ENCODE peak calls at places on chromosomes 12 and 14, in seven cellular contexts. M is WTC11, S is T-helper 17 cell, N is psoas muscle, A is NCI-H1694, L is fibroblast of the conjunctiva, E is GM06990. O is an unnamed sample.
A peak's percentile ranks its signal among the peaks of the same experiment; 100 is the strongest.

GRCh38 chr14:102591372-102591943 is 991 bp upstream of the RCOR1 start:
- DNase-seq in M (peak; percentile 34), S (peak; percentile 24), N (no peak), A (peak; percentile 36), L (no peak), E (no peak), O (peak; percentile 8)

GRCh38 chr14:26484562-26484961 is 113.3 kb downstream of the NOVA1 start:
- DNase-seq in M (no peak), S (no peak), N (no peak), A (no peak), L (no peak), E (no peak), O (no peak)

GRCh38 chr12:8676651-8677050 is 14.0 kb upstream of the MFAP5 start:
- DNase-seq in M (no peak), S (no peak), N (no peak), A (no peak), L (no peak), E (no peak), O (no peak)

GRCh38 chr12:15633201-15633600 is 156.0 kb downstream of the EPS8 start:
- DNase-seq in M (no peak), S (no peak), N (no peak), A (no peak), L (no peak), E (no peak), O (no peak)

GRCh38 chr14:22070119-22070982 is 396.7 kb upstream of the OR4E1 start:
- DNase-seq in M (peak; percentile 41), S (peak; percentile 13), N (peak; percentile 49), A (no peak), L (no peak), E (no peak), O (peak; percentile 23)

GRCh38 chr14:23121401-23121800 is 2.3 kb upstream of the CEBPE start:
- DNase-seq in M (no peak), S (no peak), N (no peak), A (no peak), L (no peak), E (peak; percentile 36), O (no peak)

GRCh38 chr12:121918679-121919038 is 267 bp downstream of the CFAP251 start:
- DNase-seq in M (peak; percentile 44), S (no peak), N (no peak), A (no peak), L (no peak), E (no peak), O (no peak)

GRCh38 chr12:44876554-44877275 is 600 bp upstream of the NELL2 start:
- DNase-seq in M (peak; percentile 80), S (peak; percentile 25), N (peak; percentile 45), A (peak; percentile 42), L (no peak), E (peak; percentile 24), O (peak; percentile 26)

GRCh38 chr12:55670213-55670730 is 33.6 kb downstream of the OR10P1 start:
- DNase-seq in M (no peak), S (no peak), N (peak; percentile 11), A (no peak), L (no peak), E (no peak), O (no peak)

GRCh38 chr12:843609-844008 is 91.2 kb downstream of the WNK1 start:
- DNase-seq in M (no peak), S (no peak), N (no peak), A (no peak), L (no peak), E (no peak), O (no peak)

GRCh38 chr12:105393586-105393985 is 63.1 kb downstream of the C12orf75 start:
- DNase-seq in M (no peak), S (no peak), N (no peak), A (no peak), L (no peak), E (no peak), O (no peak)

GRCh38 chr12:1357711-1358110 is 236.7 kb downstream of the FBXL14 start:
- DNase-seq in M (no peak), S (no peak), N (no peak), A (no peak), L (no peak), E (no peak), O (no peak)

GRCh38 chr14:89419973-89420482 is 3.0 kb upstream of the FOXN3 start:
- DNase-seq in M (no peak), S (no peak), N (no peak), A (no peak), L (no peak), E (no peak), O (no peak)

GRCh38 chr14:93023039-93023438 is 92.7 kb downstream of the ITPK1 start:
- DNase-seq in M (no peak), S (no peak), N (peak; percentile 30), A (peak; percentile 19), L (no peak), E (no peak), O (no peak)

GRCh38 chr12:121626853-121627623 is 708 bp downstream of the ORAI1 start:
- DNase-seq in M (peak; percentile 69), S (peak; percentile 64), N (peak; percentile 77), A (no peak), L (peak; percentile 34), E (peak; percentile 82), O (peak; percentile 85)

GRCh38 chr12:109064143-109064542 is 11.8 kb downstream of the USP30 start:
- DNase-seq in M (no peak), S (no peak), N (no peak), A (no peak), L (no peak), E (no peak), O (no peak)

GRCh38 chr14:76720382-76720813 is 40.9 kb upstream of the VASH1 start:
- DNase-seq in M (peak; percentile 51), S (no peak), N (peak; percentile 92), A (peak; percentile 54), L (no peak), E (peak; percentile 61), O (no peak)